ENCODE peak calls at places on chromosomes 6 and 20, in nine cellular contexts. D, O, F, E, X, M, H, A and K are unnamed samples.

GRCh38 chr6:31719001-31719400 is 2.5 kb downstream of the LY6G6C start:
- DNase-seq in D (no peak), O (no peak), F (no peak), E (no peak), X (no peak), M (no peak), H (no peak), A (no peak), K (no peak)

GRCh38 chr20:4490595-4491280 is 231.0 kb upstream of the PRND start:
- DNase-seq in D (no peak), O (peak; percentile 37), F (no peak), E (no peak), X (no peak), M (peak; percentile 23), H (no peak), A (peak; percentile 76), K (peak; percentile 19)

GRCh38 chr6:1832844-1833787 is 223.4 kb downstream of the FOXC1 start:
- DNase-seq in D (no peak), O (peak; percentile 52), F (no peak), E (peak; percentile 29), X (peak; percentile 43), M (peak; percentile 48), H (peak; percentile 54), A (peak; percentile 29), K (peak; percentile 34)

GRCh38 chr6:168086616-168087015 is 7.6 kb upstream of the FRMD1 start:
- DNase-seq in D (no peak), O (no peak), F (no peak), E (no peak), X (no peak), M (no peak), H (no peak), A (no peak), K (no peak)

GRCh38 chr20:63228786-63229185 is 6.9 kb upstream of the BIRC7 start:
- DNase-seq in D (no peak), O (no peak), F (no peak), E (no peak), X (no peak), M (no peak), H (no peak), A (no peak), K (no peak)

GRCh38 chr6:71383476-71383875 is 94.9 kb downstream of the OGFRL1 start:
- DNase-seq in D (no peak), O (no peak), F (no peak), E (no peak), X (no peak), M (no peak), H (no peak), A (no peak), K (no peak)

GRCh38 chr20:47764154-47764734 is 21.0 kb downstream of the SULF2 start:
- DNase-seq in D (peak; percentile 52), O (no peak), F (no peak), E (no peak), X (no peak), M (no peak), H (no peak), A (no peak), K (no peak)

GRCh38 chr6:70327036-70327435 is 24.2 kb upstream of the COL9A1 start:
- DNase-seq in D (no peak), O (no peak), F (no peak), E (no peak), X (no peak), M (no peak), H (no peak), A (no peak), K (no peak)

GRCh38 chr6:82612475-82612874 is 248.9 kb downstream of the TPBG start:
- DNase-seq in D (no peak), O (peak; percentile 31), F (no peak), E (no peak), X (no peak), M (no peak), H (no peak), A (no peak), K (no peak)

GRCh38 chr20:13384132-13384531 is 163.1 kb downstream of the ISM1 start:
- DNase-seq in D (no peak), O (no peak), F (no peak), E (no peak), X (no peak), M (no peak), H (no peak), A (no peak), K (no peak)
- H3K4me3 ChIP-seq in D (no peak overlapping the region), O (no peak overlapping the region), F (no peak overlapping the region), E (no peak overlapping the region), X (no peak overlapping the region), M (no peak overlapping the region), H (no peak overlapping the region), A (no peak overlapping the region), K (no peak overlapping the region)

DNA sequence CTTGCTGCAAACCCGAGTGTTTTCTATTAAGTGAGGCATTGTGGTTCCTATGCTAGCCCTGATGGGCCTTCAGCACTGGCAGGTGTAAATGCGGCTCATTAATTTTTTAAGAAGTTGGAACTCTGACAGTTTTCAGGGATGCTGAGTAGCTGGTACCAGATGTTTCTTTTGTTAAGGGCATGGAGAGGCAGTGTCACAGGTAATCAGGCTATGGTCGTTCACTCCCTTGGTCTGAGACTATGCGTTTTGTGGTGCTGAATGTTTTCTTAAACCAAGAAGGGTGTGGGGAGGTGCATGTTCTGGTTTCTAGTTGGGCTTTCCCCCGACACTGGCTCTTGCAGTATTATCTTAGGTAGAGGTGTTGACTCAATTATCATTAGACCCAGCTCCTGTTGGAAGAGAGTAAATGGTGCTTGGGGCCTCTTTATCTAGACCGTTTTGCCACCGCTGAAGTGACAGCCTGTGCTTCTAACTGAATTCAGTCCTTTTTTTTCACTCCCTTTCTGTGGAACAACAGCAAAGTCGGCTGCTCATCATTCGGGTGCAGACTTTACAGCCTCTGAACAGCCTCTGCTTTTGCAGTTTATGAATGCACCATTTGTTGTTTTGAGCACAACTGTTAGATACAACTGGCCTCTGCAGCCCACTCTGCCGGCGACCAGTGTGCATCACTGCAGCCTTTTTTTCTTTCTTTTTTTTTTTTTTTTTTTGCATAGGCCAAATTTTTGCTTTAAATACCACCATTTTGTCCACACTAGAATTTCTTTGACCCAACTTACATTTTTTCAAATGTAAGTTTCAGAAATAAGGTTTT is 35.6 kb downstream of the RREB1 start:
- DNase-seq in D (no peak), O (no peak), F (no peak), E (no peak), X (no peak), M (no peak), H (no peak), A (no peak), K (no peak)
- TF ChIP-seq CTCF in D (no peak), O (peak; percentile 34), F (no peak), E (peak; percentile 27), X (peak; percentile 38), M (peak; percentile 54), H (no peak), A (no peak), K (peak; percentile 27)

GRCh38 chr6:25961619-25962367 is 809 bp upstream of the TRIM38 start:
- DNase-seq in D (peak; percentile 5), O (no peak), F (no peak), E (no peak), X (no peak), M (no peak), H (peak; percentile 9), A (no peak), K (no peak)
- H3K4me3 ChIP-seq in D (peak overlapping the region; percentile 54), O (no peak overlapping the region), F (peak overlapping the region; percentile 86), E (no peak overlapping the region), X (peak overlapping the region; percentile 75), M (peak overlapping the region; percentile 65), H (peak overlapping the region; percentile 7), A (peak overlapping the region; percentile 79), K (peak overlapping the region; percentile 77)

GRCh38 chr6:79984261-79984660 is 20.2 kb upstream of the TTK start:
- DNase-seq in D (peak; percentile 8), O (peak; percentile 64), F (no peak), E (peak; percentile 81), X (no peak), M (peak; percentile 16), H (no peak), A (no peak), K (peak; percentile 3)
- TF ChIP-seq CTCF in D (no peak), O (peak; percentile 10), F (no peak), E (peak; percentile 28), X (no peak), M (no peak), H (no peak), A (no peak), K (no peak)

GRCh38 chr6:6932968-6933367 is 174.8 kb upstream of the RREB1 start:
- DNase-seq in D (no peak), O (no peak), F (no peak), E (no peak), X (no peak), M (no peak), H (no peak), A (no peak), K (no peak)

GRCh38 chr6:6930223-6930880 is 177.4 kb upstream of the RREB1 start:
- DNase-seq in D (no peak), O (no peak), F (no peak), E (no peak), X (no peak), M (no peak), H (no peak), A (no peak), K (no peak)

GRCh38 chr6:6927437-6928361 is 180.1 kb upstream of the RREB1 start:
- DNase-seq in D (no peak), O (no peak), F (no peak), E (no peak), X (peak; percentile 44), M (no peak), H (no peak), A (no peak), K (no peak)

GRCh38 chr6:6932341-6932740 is 175.4 kb upstream of the RREB1 start:
- DNase-seq in D (no peak), O (no peak), F (no peak), E (no peak), X (no peak), M (no peak), H (no peak), A (no peak), K (no peak)

GRCh38 chr6:6931047-6932025 is 176.4 kb upstream of the RREB1 start:
- DNase-seq in D (no peak), O (no peak), F (no peak), E (no peak), X (no peak), M (no peak), H (no peak), A (no peak), K (no peak)
- H3K4me3 ChIP-seq in D (no peak overlapping the region), O (no peak overlapping the region), F (no peak overlapping the region), E (no peak overlapping the region), X (no peak overlapping the region), M (no peak overlapping the region), H (no peak overlapping the region), A (no peak overlapping the region), K (no peak overlapping the region)

GRCh38 chr20:39399463-39399862 is 437.3 kb downstream of the DHX35 start:
- DNase-seq in D (no peak), O (no peak), F (no peak), E (no peak), X (no peak), M (no peak), H (no peak), A (no peak), K (no peak)
- TF ChIP-seq CTCF in D (no peak), O (no peak), F (no peak), E (no peak), X (no peak), M (no peak), H (no peak), A (no peak), K (no peak)

GRCh38 chr6:27812078-27812804 is 100.0 kb downstream of the OR2B2 start:
- DNase-seq in D (no peak), O (no peak), F (no peak), E (no peak), X (no peak), M (no peak), H (no peak), A (no peak), K (no peak)
- H3K4me3 ChIP-seq in D (no peak overlapping the region), O (no peak overlapping the region), F (no peak overlapping the region), E (no peak overlapping the region), X (no peak overlapping the region), M (no peak overlapping the region), H (no peak overlapping the region), A (no peak overlapping the region), K (no peak overlapping the region)

GRCh38 chr6:28896505-28897392 is 27.0 kb downstream of the TRIM27 start:
- DNase-seq in D (peak; percentile 74), O (peak; percentile 65), F (peak; percentile 34), E (no peak), X (peak; percentile 44), M (peak; percentile 71), H (peak; percentile 79), A (no peak), K (peak; percentile 62)
- TF ChIP-seq CTCF in D (peak; percentile 17), O (peak; percentile 34), F (peak; percentile 26), E (no peak), X (peak; percentile 47), M (peak; percentile 45), H (peak; percentile 29), A (peak; percentile 24), K (peak; percentile 29)